ENCODE peak calls at places on chromosomes 3 and 15, in seven cellular contexts. One of them, this sample, is unnamed.

GRCh38 chr15:75171408-75171807 is 30.3 kb upstream of the C15orf39 start:
- DNase-seq in heart left ventricle: no peak
- DNase-seq in neural progenitor cell: no peak
- DNase-seq in endothelial cell: no peak
- DNase-seq in AG09309: peak; percentile 24
- DNase-seq in progenitor cell of endocrine pancreas: no peak
- DNase-seq in tibial nerve: no peak
- DNase-seq in this sample: no peak

GRCh38 chr3:126704494-126705214 is 614 bp downstream of the CHCHD6 start:
- DNase-seq in heart left ventricle: no peak
- DNase-seq in neural progenitor cell: peak; percentile 40
- DNase-seq in endothelial cell: no peak
- DNase-seq in AG09309: no peak
- DNase-seq in progenitor cell of endocrine pancreas: no peak
- DNase-seq in tibial nerve: no peak
- DNase-seq in this sample: peak; percentile 20

GRCh38 chr3:39819517-39820298 is 10.3 kb downstream of the MYRIP start:
- DNase-seq in heart left ventricle: no peak
- DNase-seq in neural progenitor cell: no peak
- DNase-seq in endothelial cell: no peak
- DNase-seq in AG09309: no peak
- DNase-seq in progenitor cell of endocrine pancreas: no peak
- DNase-seq in tibial nerve: no peak
- DNase-seq in this sample: no peak

GRCh38 chr15:83209333-83209732 is 1.7 kb upstream of the HDGFL3 start:
- DNase-seq in heart left ventricle: no peak
- DNase-seq in neural progenitor cell: peak; percentile 50
- DNase-seq in endothelial cell: no peak
- DNase-seq in AG09309: no peak
- DNase-seq in progenitor cell of endocrine pancreas: no peak
- DNase-seq in tibial nerve: no peak
- DNase-seq in this sample: peak; percentile 11

GRCh38 chr3:73621388-73621787 is 3.4 kb downstream of the PDZRN3 start:
- DNase-seq in heart left ventricle: no peak
- DNase-seq in neural progenitor cell: no peak
- DNase-seq in endothelial cell: no peak
- DNase-seq in AG09309: no peak
- DNase-seq in progenitor cell of endocrine pancreas: no peak
- DNase-seq in tibial nerve: no peak
- DNase-seq in this sample: no peak

GRCh38 chr3:177615015-177615414 is 417.7 kb upstream of the TBL1XR1 start:
- DNase-seq in heart left ventricle: peak; percentile 67
- DNase-seq in neural progenitor cell: no peak
- DNase-seq in endothelial cell: no peak
- DNase-seq in AG09309: peak; percentile 61
- DNase-seq in progenitor cell of endocrine pancreas: no peak
- DNase-seq in tibial nerve: peak; percentile 73
- DNase-seq in this sample: no peak

GRCh38 chr15:33467816-33468163 is 157.0 kb downstream of the RYR3 start:
- DNase-seq in heart left ventricle: no peak
- DNase-seq in neural progenitor cell: no peak
- DNase-seq in endothelial cell: no peak
- DNase-seq in AG09309: no peak
- DNase-seq in progenitor cell of endocrine pancreas: no peak
- DNase-seq in tibial nerve: no peak
- DNase-seq in this sample: no peak

GRCh38 chr3:57805674-57806073 is 49.6 kb downstream of the SLMAP start:
- DNase-seq in heart left ventricle: no peak
- DNase-seq in neural progenitor cell: no peak
- DNase-seq in endothelial cell: no peak
- DNase-seq in AG09309: peak; percentile 25
- DNase-seq in progenitor cell of endocrine pancreas: no peak
- DNase-seq in tibial nerve: no peak
- DNase-seq in this sample: no peak

GRCh38 chr3:51434746-51435323 is 43.8 kb downstream of the RBM15B start:
- DNase-seq in heart left ventricle: peak; percentile 16
- DNase-seq in neural progenitor cell: peak; percentile 65
- DNase-seq in endothelial cell: peak; percentile 50
- DNase-seq in AG09309: no peak
- DNase-seq in progenitor cell of endocrine pancreas: no peak
- DNase-seq in tibial nerve: no peak
- DNase-seq in this sample: peak; percentile 43

GRCh38 chr15:45631831-45632230 is 3.0 kb upstream of the SQOR start:
- DNase-seq in heart left ventricle: no peak
- DNase-seq in neural progenitor cell: no peak
- DNase-seq in endothelial cell: no peak
- DNase-seq in AG09309: no peak
- DNase-seq in progenitor cell of endocrine pancreas: no peak
- DNase-seq in tibial nerve: no peak
- DNase-seq in this sample: no peak

GRCh38 chr15:79004336-79004735 is 59.5 kb upstream of the CTSH start:
- DNase-seq in heart left ventricle: no peak
- DNase-seq in neural progenitor cell: no peak
- DNase-seq in endothelial cell: no peak
- DNase-seq in AG09309: no peak
- DNase-seq in progenitor cell of endocrine pancreas: no peak
- DNase-seq in tibial nerve: no peak
- DNase-seq in this sample: peak; percentile 88

GRCh38 chr3:16490062-16490641 is 23.3 kb downstream of the RFTN1 start:
- DNase-seq in heart left ventricle: no peak
- DNase-seq in neural progenitor cell: no peak
- DNase-seq in endothelial cell: no peak
- DNase-seq in AG09309: no peak
- DNase-seq in progenitor cell of endocrine pancreas: no peak
- DNase-seq in tibial nerve: no peak
- DNase-seq in this sample: no peak

GRCh38 chr3:159178209-159178897 is 376.5 kb downstream of the MFSD1 start:
- DNase-seq in heart left ventricle: no peak
- DNase-seq in neural progenitor cell: no peak
- DNase-seq in endothelial cell: no peak
- DNase-seq in AG09309: no peak
- DNase-seq in progenitor cell of endocrine pancreas: no peak
- DNase-seq in tibial nerve: no peak
- DNase-seq in this sample: no peak

GRCh38 chr3:12289562-12289961 is 692 bp downstream of the PPARG start:
- DNase-seq in heart left ventricle: no peak
- DNase-seq in neural progenitor cell: no peak
- DNase-seq in endothelial cell: no peak
- DNase-seq in AG09309: no peak
- DNase-seq in progenitor cell of endocrine pancreas: no peak
- DNase-seq in tibial nerve: no peak
- DNase-seq in this sample: no peak

GRCh38 chr3:127691494-127691893 is 18.7 kb downstream of the ABTB1 start:
- DNase-seq in heart left ventricle: no peak
- DNase-seq in neural progenitor cell: no peak
- DNase-seq in endothelial cell: no peak
- DNase-seq in AG09309: no peak
- DNase-seq in progenitor cell of endocrine pancreas: no peak
- DNase-seq in tibial nerve: no peak
- DNase-seq in this sample: no peak

GRCh38 chr15:101664303-101664913 is 12.2 kb upstream of the TM2D3 start:
- DNase-seq in heart left ventricle: no peak
- DNase-seq in neural progenitor cell: peak; percentile 36
- DNase-seq in endothelial cell: peak; percentile 22
- DNase-seq in AG09309: no peak
- DNase-seq in progenitor cell of endocrine pancreas: no peak
- DNase-seq in tibial nerve: no peak
- DNase-seq in this sample: peak; percentile 14

GRCh38 chr3:127476936-127477335 is 113.6 kb downstream of the TPRA1 start:
- DNase-seq in heart left ventricle: no peak
- DNase-seq in neural progenitor cell: no peak
- DNase-seq in endothelial cell: no peak
- DNase-seq in AG09309: no peak
- DNase-seq in progenitor cell of endocrine pancreas: no peak
- DNase-seq in tibial nerve: no peak
- DNase-seq in this sample: no peak

GRCh38 chr3:159158213-159158612 is 356.4 kb downstream of the MFSD1 start:
- DNase-seq in heart left ventricle: no peak
- DNase-seq in neural progenitor cell: peak; percentile 17
- DNase-seq in endothelial cell: no peak
- DNase-seq in AG09309: no peak
- DNase-seq in progenitor cell of endocrine pancreas: no peak
- DNase-seq in tibial nerve: no peak
- DNase-seq in this sample: no peak

GRCh38 chr3:5006755-5007202 is 27.5 kb downstream of the BHLHE40 start:
- DNase-seq in heart left ventricle: no peak
- DNase-seq in neural progenitor cell: no peak
- DNase-seq in endothelial cell: no peak
- DNase-seq in AG09309: no peak
- DNase-seq in progenitor cell of endocrine pancreas: no peak
- DNase-seq in tibial nerve: no peak
- DNase-seq in this sample: no peak

GRCh38 chr15:59746777-59747176 is 57.7 kb upstream of the BNIP2 start:
- DNase-seq in heart left ventricle: no peak
- DNase-seq in neural progenitor cell: no peak
- DNase-seq in endothelial cell: no peak
- DNase-seq in AG09309: no peak
- DNase-seq in progenitor cell of endocrine pancreas: no peak
- DNase-seq in tibial nerve: no peak
- DNase-seq in this sample: peak; percentile 12

GRCh38 chr15:59751552-59752413 is 62.7 kb upstream of the BNIP2 start:
- DNase-seq in heart left ventricle: no peak
- DNase-seq in neural progenitor cell: peak; percentile 49
- DNase-seq in endothelial cell: no peak
- DNase-seq in AG09309: no peak
- DNase-seq in progenitor cell of endocrine pancreas: no peak
- DNase-seq in tibial nerve: no peak
- DNase-seq in this sample: peak; percentile 23
- TF ChIP-seq CTCF in heart left ventricle: no peak
- TF ChIP-seq CTCF in neural progenitor cell: peak; percentile 65
- TF ChIP-seq CTCF in endothelial cell: peak; percentile 44
- TF ChIP-seq CTCF in AG09309: peak; percentile 13
- TF ChIP-seq CTCF in progenitor cell of endocrine pancreas: peak; percentile 48
- TF ChIP-seq CTCF in tibial nerve: no peak
- TF ChIP-seq CTCF in this sample: peak; percentile 41

GRCh38 chr3:164387236-164387635 is 691.1 kb downstream of the SI start:
- DNase-seq in heart left ventricle: no peak
- DNase-seq in neural progenitor cell: no peak
- DNase-seq in endothelial cell: no peak
- DNase-seq in AG09309: no peak
- DNase-seq in progenitor cell of endocrine pancreas: no peak
- DNase-seq in tibial nerve: no peak
- DNase-seq in this sample: no peak

GRCh38 chr3:164393171-164393570 is 685.1 kb downstream of the SI start:
- DNase-seq in heart left ventricle: no peak
- DNase-seq in neural progenitor cell: no peak
- DNase-seq in endothelial cell: no peak
- DNase-seq in AG09309: no peak
- DNase-seq in progenitor cell of endocrine pancreas: no peak
- DNase-seq in tibial nerve: no peak
- DNase-seq in this sample: no peak

GRCh38 chr3:164390046-164390445 is 688.2 kb downstream of the SI start:
- DNase-seq in heart left ventricle: no peak
- DNase-seq in neural progenitor cell: no peak
- DNase-seq in endothelial cell: no peak
- DNase-seq in AG09309: no peak
- DNase-seq in progenitor cell of endocrine pancreas: no peak
- DNase-seq in tibial nerve: no peak
- DNase-seq in this sample: no peak
- TF ChIP-seq CTCF in heart left ventricle: peak; percentile 42
- TF ChIP-seq CTCF in neural progenitor cell: peak; percentile 33
- TF ChIP-seq CTCF in endothelial cell: peak; percentile 63
- TF ChIP-seq CTCF in AG09309: no peak
- TF ChIP-seq CTCF in progenitor cell of endocrine pancreas: peak; percentile 40
- TF ChIP-seq CTCF in tibial nerve: no peak
- TF ChIP-seq CTCF in this sample: peak; percentile 24

DNA sequence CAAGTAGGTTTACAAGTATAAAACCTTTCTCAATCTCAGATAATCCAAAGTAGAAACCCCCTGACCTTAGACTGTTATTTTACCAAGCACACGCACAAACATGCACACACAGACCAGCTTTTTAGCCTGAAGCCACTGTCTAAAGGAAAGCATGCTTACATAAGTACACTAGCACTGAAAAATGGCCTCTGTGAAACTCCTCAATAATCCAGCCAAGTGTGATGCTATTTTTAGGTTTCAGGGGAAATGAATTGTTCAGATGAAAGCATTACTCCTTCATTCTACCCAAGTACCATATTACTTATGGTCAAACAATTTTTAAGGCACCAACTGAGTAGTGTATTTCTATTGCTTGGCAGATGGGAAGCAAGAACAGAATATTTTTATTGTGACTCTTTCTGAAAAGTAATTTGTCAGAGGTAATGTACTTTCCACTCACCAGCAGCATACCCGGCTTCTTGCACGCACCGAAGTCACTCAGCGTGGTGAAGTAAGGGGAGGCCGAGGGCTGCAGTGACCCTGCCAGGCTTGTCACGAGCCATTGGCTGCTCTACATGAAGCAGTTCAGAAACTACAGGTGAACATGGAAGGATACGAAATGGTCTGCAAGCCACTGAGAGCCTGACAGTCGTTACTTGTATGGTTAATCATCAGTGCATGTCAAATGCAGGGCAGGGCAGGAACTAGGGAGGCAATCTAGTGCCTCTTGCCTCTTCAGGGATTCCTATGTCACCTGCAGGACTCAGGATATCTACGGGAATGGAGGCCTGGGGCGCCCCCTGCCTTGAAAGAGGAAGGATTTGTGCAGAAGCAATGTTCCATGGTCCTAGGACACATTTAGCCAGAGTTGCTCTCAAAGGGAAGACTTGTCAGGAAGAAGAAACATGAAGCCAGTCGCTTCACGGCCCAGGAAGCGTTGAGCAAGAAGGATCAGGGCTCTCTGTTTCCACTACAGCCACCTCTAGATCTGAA is 106.6 kb downstream of the GABRB3 start:
- DNase-seq in heart left ventricle: no peak
- DNase-seq in neural progenitor cell: peak; percentile 51
- DNase-seq in endothelial cell: peak; percentile 25
- DNase-seq in AG09309: no peak
- DNase-seq in progenitor cell of endocrine pancreas: no peak
- DNase-seq in tibial nerve: no peak
- DNase-seq in this sample: no peak
- TF ChIP-seq CTCF in heart left ventricle: no peak
- TF ChIP-seq CTCF in neural progenitor cell: peak; percentile 52
- TF ChIP-seq CTCF in endothelial cell: no peak
- TF ChIP-seq CTCF in AG09309: no peak
- TF ChIP-seq CTCF in progenitor cell of endocrine pancreas: peak; percentile 36
- TF ChIP-seq CTCF in tibial nerve: no peak
- TF ChIP-seq CTCF in this sample: no peak

DNA sequence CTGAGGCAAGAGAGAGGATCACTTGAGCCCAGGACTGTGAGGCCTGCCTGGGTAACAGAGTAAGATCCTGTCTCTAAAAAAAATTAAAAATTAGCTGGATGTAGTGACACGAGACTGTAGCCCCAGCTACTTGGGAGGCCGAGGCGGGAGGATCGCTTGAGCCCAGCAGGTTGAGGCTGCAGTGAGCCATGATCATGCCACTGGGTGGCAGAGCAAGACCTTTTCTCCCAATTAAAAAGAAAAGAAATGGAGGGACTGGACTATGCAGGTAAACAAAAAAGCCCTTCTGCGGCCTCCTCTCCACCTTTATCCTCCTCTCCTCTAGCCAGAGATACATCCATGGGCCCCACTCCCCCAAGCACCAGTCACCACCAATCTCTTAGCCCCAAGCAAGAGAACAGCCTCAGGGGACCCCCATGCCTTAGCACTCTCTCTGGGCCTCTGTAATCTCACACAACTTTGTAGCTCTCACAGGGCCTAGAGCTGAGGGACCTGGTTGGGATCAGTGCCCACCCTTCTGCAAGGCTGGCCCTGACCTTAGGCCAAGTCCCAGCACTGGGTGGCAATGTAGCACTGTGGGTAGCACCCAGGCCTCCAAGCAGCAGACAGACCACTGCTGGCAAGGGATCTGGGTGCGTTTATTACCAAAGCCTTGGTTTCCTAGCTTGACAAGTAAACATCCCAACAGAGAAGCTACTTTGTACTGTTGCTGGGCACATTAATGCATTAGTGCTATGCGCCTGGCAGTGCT is 43.4 kb downstream of the FAM174B start:
- DNase-seq in heart left ventricle: no peak
- DNase-seq in neural progenitor cell: no peak
- DNase-seq in endothelial cell: no peak
- DNase-seq in AG09309: no peak
- DNase-seq in progenitor cell of endocrine pancreas: no peak
- DNase-seq in tibial nerve: no peak
- DNase-seq in this sample: no peak
- TF ChIP-seq CTCF in heart left ventricle: peak; percentile 24
- TF ChIP-seq CTCF in neural progenitor cell: no peak
- TF ChIP-seq CTCF in endothelial cell: no peak
- TF ChIP-seq CTCF in AG09309: no peak
- TF ChIP-seq CTCF in progenitor cell of endocrine pancreas: no peak
- TF ChIP-seq CTCF in tibial nerve: no peak
- TF ChIP-seq CTCF in this sample: no peak

This sample was measured in A673.